ENCODE peak calls at places on chromosome X, in five cellular contexts. J is Peyer's patch; C is MCF 10A; M is cardiac fibroblast; U is CD4-positive, alpha-beta T cell. K is an unnamed sample.

GRCh38 chrX:48794340-48794920 is 7.4 kb upstream of the HDAC6 start:
- DNase-seq in J (no peak), C (no peak), M (no peak), U (no peak), K (no peak)

GRCh38 chrX:9668537-9668936 is 97.1 kb downstream of the GPR143 start:
- DNase-seq in J (no peak), C (no peak), M (peak), U (no peak), K (no peak)

GRCh38 chrX:83916525-83916924 is 55.6 kb downstream of the CYLC1 start:
- DNase-seq in J (no peak), C (peak), M (peak), U (no peak), K (no peak)

GRCh38 chrX:134180566-134180965 is 56.4 kb upstream of the CCDC160 start:
- DNase-seq in J (no peak), C (no peak), M (no peak), U (no peak), K (no peak)

GRCh38 chrX:136055651-136056221 is 70.5 kb downstream of the SLC9A6 start:
- DNase-seq in J (no peak), C (peak), M (peak), U (no peak), K (no peak)

GRCh38 chrX:113510586-113510985 is 670.0 kb upstream of the AMOT start:
- DNase-seq in J (no peak), C (no peak), M (no peak), U (no peak), K (no peak)

GRCh38 chrX:70016513-70016912 is 33.2 kb downstream of the AWAT2 start:
- DNase-seq in J (no peak), C (no peak), M (no peak), U (no peak), K (no peak)

GRCh38 chrX:50769389-50770063 is 44.5 kb downstream of the SHROOM4 start:
- DNase-seq in J (peak), C (peak), M (no peak), U (no peak), K (no peak)

GRCh38 chrX:128891554-128891953 is 631.7 kb downstream of the SMARCA1 start:
- DNase-seq in J (no peak), C (no peak), M (no peak), U (no peak), K (no peak)

GRCh38 chrX:40470830-40471429 is 109.8 kb upstream of the ATP6AP2 start:
- DNase-seq in J (no peak), C (peak), M (no peak), U (no peak), K (no peak)

GRCh38 chrX:41779058-41779564 is 55.1 kb downstream of the GPR82 start:
- DNase-seq in J (no peak), C (peak), M (peak), U (no peak), K (no peak)

GRCh38 chrX:310621-311155 is 7.9 kb downstream of the GTPBP6 start:
- DNase-seq in J (no peak), C (no peak), M (no peak), U (no peak), K (no peak)

GRCh38 chrX:124805486-124805885 is 459.1 kb downstream of the SH2D1A start:
- DNase-seq in J (no peak), C (no peak), M (no peak), U (no peak), K (no peak)

GRCh38 chrX:65668362-65669310 is 1.2 kb downstream of the MSN start:
- DNase-seq in J (peak), C (peak), M (peak), U (peak), K (no peak)

GRCh38 chrX:73838123-73838522 is 275.1 kb downstream of the CHIC1 start:
- DNase-seq in J (no peak), C (no peak), M (no peak), U (no peak), K (no peak)

GRCh38 chrX:40172169-40172979 is 74.6 kb upstream of the BCOR start:
- DNase-seq in J (peak), C (peak), M (peak), U (no peak), K (no peak)

GRCh38 chrX:11666180-11666579 is 460 bp upstream of the ARHGAP6 start:
- DNase-seq in J (no peak), C (no peak), M (no peak), U (no peak), K (no peak)

GRCh38 chrX:136731207-136731782 is 49.4 kb downstream of the ARHGEF6 start:
- DNase-seq in J (no peak), C (no peak), M (peak), U (no peak), K (no peak)

GRCh38 chrX:35664838-35665237 is 133.3 kb upstream of the MAGEB16 start:
- DNase-seq in J (no peak), C (no peak), M (no peak), U (no peak), K (no peak)

GRCh38 chrX:10190367-10190766 is 33.6 kb downstream of the CLCN4 start:
- DNase-seq in J (no peak), C (peak), M (peak), U (no peak), K (no peak)

GRCh38 chrX:39731735-39732134 is 366.0 kb downstream of the BCOR start:
- DNase-seq in J (no peak), C (no peak), M (no peak), U (no peak), K (no peak)

GRCh38 chrX:74656079-74656745 is 41.8 kb upstream of the RLIM start:
- DNase-seq in J (no peak), C (no peak), M (peak), U (no peak), K (no peak)

GRCh38 chrX:100512471-100512870 is 72.3 kb upstream of the TNMD start:
- DNase-seq in J (no peak), C (peak), M (peak), U (no peak), K (no peak)

GRCh38 chrX:47697171-47697570 is 38.2 kb upstream of the UXT start:
- DNase-seq in J (no peak), C (no peak), M (peak), U (no peak), K (no peak)

GRCh38 chrX:129593137-129593536 is 53.1 kb downstream of the OCRL start:
- DNase-seq in J (no peak), C (peak), M (peak), U (no peak), K (no peak)

GRCh38 chrX:23964177-23964576 is 56.4 kb downstream of the CXorf58 start:
- DNase-seq in J (no peak), C (no peak), M (no peak), U (no peak), K (no peak)

GRCh38 chrX:70128071-70128470 is 5.2 kb upstream of the IGBP1 start:
- DNase-seq in J (no peak), C (no peak), M (no peak), U (no peak), K (no peak)

GRCh38 chrX:153871451-153871850 is 14.5 kb downstream of the L1CAM start:
- DNase-seq in J (no peak), C (no peak), M (no peak), U (no peak), K (no peak)

GRCh38 chrX:11531226-11531625 is 134.5 kb downstream of the ARHGAP6 start:
- DNase-seq in J (no peak), C (peak), M (peak), U (no peak), K (no peak)

GRCh38 chrX:134547047-134547679 is 87.2 kb downstream of the HPRT1 start:
- DNase-seq in J (no peak), C (no peak), M (peak), U (no peak), K (no peak)

GRCh38 chrX:119410027-119410819 is 11.1 kb downstream of the SLC25A43 start:
- DNase-seq in J (peak), C (peak), M (peak), U (no peak), K (no peak)

GRCh38 chrX:9566150-9566621 is 101.3 kb downstream of the TBL1X start:
- DNase-seq in J (peak), C (peak), M (peak), U (no peak), K (no peak)

GRCh38 chrX:109774706-109775105 is 41.6 kb upstream of the ACSL4 start:
- DNase-seq in J (no peak), C (peak), M (peak), U (no peak), K (no peak)

GRCh38 chrX:31251336-31251735 is 179.5 kb upstream of the FTHL17 start:
- DNase-seq in J (no peak), C (peak), M (peak), U (no peak), K (no peak)

GRCh38 chrX:143781103-143781502 is 60.6 kb upstream of the SPANXN2 start:
- DNase-seq in J (no peak), C (peak), M (peak), U (no peak), K (no peak)

GRCh38 chrX:97200454-97200853 is 316.7 kb downstream of the RPA4 start:
- DNase-seq in J (no peak), C (no peak), M (no peak), U (no peak), K (no peak)

GRCh38 chrX:38175140-38175539 is 45.5 kb downstream of the SRPX start:
- DNase-seq in J (no peak), C (peak), M (peak), U (no peak), K (peak)
- TF ChIP-seq CTCF in J (peak), C (peak), M (peak), U (no peak), K (peak)

DNA sequence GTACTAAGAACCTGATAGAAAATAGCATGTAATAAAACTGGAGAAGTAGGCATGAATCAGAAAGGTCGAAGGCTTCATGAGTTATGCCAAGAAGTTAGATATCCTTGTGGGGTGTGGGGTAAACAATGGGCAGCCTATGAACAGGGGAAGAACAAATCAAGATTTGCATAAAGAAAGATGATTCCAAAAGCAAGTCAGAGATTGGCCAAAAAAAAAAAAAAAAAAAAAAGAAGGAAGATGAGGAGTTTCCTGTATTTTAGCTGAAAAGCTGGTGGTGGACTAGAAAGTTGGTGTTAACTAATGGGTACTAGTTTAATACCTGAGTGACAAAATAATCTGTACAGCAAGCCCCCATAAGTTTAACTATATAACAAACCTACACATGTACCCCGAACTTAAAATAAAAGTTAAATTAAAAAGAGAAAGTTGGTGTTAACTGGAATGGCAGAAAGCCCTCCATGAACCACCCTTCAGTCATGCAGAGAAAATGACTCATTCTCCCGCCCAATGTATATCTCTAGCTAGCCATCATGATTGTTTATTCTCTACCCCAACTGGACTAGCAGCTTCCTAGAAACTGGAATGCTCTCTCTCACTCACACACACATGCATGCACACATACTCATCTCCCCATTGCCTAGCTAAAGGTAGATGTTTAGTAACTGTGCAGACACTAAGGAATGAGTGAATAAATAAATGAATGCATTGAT is 41.7 kb downstream of the ATP11C start:
- DNase-seq in J (no peak), C (peak), M (peak), U (no peak), K (no peak)
- TF ChIP-seq CTCF in J (no peak), C (no peak), M (no peak), U (no peak), K (no peak)

GRCh38 chrX:26851981-26852380 is 611.2 kb downstream of the PPP4R3C start:
- DNase-seq in J (no peak), C (peak), M (peak), U (no peak), K (no peak)
- TF ChIP-seq CTCF in J (no peak), C (peak), M (no peak), U (no peak), K (peak)

GRCh38 chrX:105209406-105209805 is 11.1 kb downstream of the TEX13A start:
- DNase-seq in J (no peak), C (no peak), M (no peak), U (no peak), K (no peak)

GRCh38 chrX:105211051-105211575 is 9.4 kb downstream of the TEX13A start:
- DNase-seq in J (no peak), C (no peak), M (no peak), U (no peak), K (no peak)

DNA sequence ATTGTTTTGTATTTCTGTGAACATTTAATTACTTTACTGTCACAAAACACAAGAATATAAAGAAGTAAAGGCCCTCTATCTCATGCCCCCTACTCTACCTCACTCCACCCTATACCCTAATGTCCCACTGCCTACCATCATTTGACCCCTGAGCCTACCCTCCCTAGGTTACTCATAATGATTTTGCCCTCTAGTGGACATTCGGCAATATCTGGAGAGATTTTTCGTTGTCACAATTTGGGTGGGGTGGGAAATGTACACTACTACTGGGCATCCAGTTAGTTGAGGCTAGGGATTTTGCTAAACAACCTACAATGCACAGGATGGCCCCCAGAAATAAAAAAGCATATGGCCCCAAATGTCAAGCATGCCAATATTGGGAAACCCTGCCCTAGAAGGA is 10.2 kb downstream of the TEX13A start:
- DNase-seq in J (no peak), C (no peak), M (no peak), U (no peak), K (no peak)
- TF ChIP-seq CTCF in J (no peak), C (no peak), M (no peak), U (no peak), K (no peak)